ENCODE peak calls at places on chromosomes 13 and 19, in ten cellular contexts. R is upper lobe of right lung, M is GM23338, C is activated B cell treated with CpG ODN at 0.5 μM for 24 hours, I is BJ, J is choroid plexus epithelial cell, T is Peyer's patch, O is fibroblast of lung, P is GM13976, W is pancreas. D is an unnamed sample.

GRCh38 chr13:89465366-89465765 is 1794.2 kb downstream of the SLITRK5 start:
- DNase-seq in R (no peak), M (no peak), C (no peak), I (no peak), J (peak; percentile 91), T (no peak), O (peak; percentile 51), P (no peak), W (no peak), D (no peak)

GRCh38 chr13:96542986-96543385 is 451.3 kb downstream of the OXGR1 start:
- DNase-seq in R (no peak), M (no peak), C (no peak), I (no peak), J (no peak), T (no peak), O (no peak), P (no peak), W (no peak), D (no peak)

GRCh38 chr13:66659291-66660012 is 570.7 kb downstream of the PCDH9 start:
- DNase-seq in R (no peak), M (no peak), C (no peak), I (no peak), J (peak; percentile 76), T (no peak), O (peak; percentile 18), P (no peak), W (no peak), D (no peak)

GRCh38 chr13:86584301-86584700 is 785.1 kb upstream of the SLITRK6 start:
- DNase-seq in R (no peak), M (no peak), C (no peak), I (no peak), J (no peak), T (no peak), O (no peak), P (no peak), W (no peak), D (no peak)

GRCh38 chr13:42876810-42877550 is 95.6 kb downstream of the FAM216B start:
- DNase-seq in R (no peak), M (no peak), C (no peak), I (no peak), J (peak; percentile 72), T (no peak), O (peak; percentile 49), P (no peak), W (no peak), D (peak; percentile 57)

GRCh38 chr13:113917096-113917495 is 53.2 kb upstream of the GAS6 start:
- DNase-seq in R (no peak), M (no peak), C (no peak), I (no peak), J (no peak), T (no peak), O (no peak), P (no peak), W (peak; percentile 49), D (no peak)

GRCh38 chr19:46944918-46945628 is 74.6 kb upstream of the NPAS1 start:
- DNase-seq in R (no peak), M (peak; percentile 78), C (no peak), I (no peak), J (peak; percentile 76), T (no peak), O (peak; percentile 66), P (no peak), W (peak; percentile 60), D (peak; percentile 55)

GRCh38 chr13:34776984-34777913 is 164.8 kb upstream of the NBEA start:
- DNase-seq in R (no peak), M (peak; percentile 37), C (no peak), I (no peak), J (no peak), T (no peak), O (no peak), P (no peak), W (no peak), D (no peak)

GRCh38 chr19:48363500-48363809 is 285 bp downstream of the TMEM143 start:
- DNase-seq in R (no peak), M (peak; percentile 38), C (no peak), I (no peak), J (no peak), T (no peak), O (no peak), P (no peak), W (peak; percentile 68), D (no peak)

GRCh38 chr19:52638601-52639000 is 446 bp upstream of the ZNF83 start:
- DNase-seq in R (no peak), M (peak; percentile 40), C (no peak), I (no peak), J (no peak), T (peak; percentile 54), O (no peak), P (peak; percentile 50), W (peak; percentile 48), D (no peak)

GRCh38 chr19:29878973-29879654 is 62.9 kb upstream of the URI1 start:
- DNase-seq in R (no peak), M (peak; percentile 50), C (no peak), I (peak; percentile 9), J (peak; percentile 20), T (no peak), O (peak; percentile 11), P (no peak), W (no peak), D (peak; percentile 34)

GRCh38 chr19:38190061-38190460 is 34.0 kb downstream of the DPF1 start:
- DNase-seq in R (no peak), M (no peak), C (no peak), I (no peak), J (no peak), T (no peak), O (no peak), P (no peak), W (no peak), D (no peak)

GRCh38 chr13:113811081-113811928 is 52.3 kb downstream of the TMEM255B start:
- DNase-seq in R (no peak), M (no peak), C (no peak), I (no peak), J (no peak), T (no peak), O (no peak), P (no peak), W (no peak), D (no peak)

GRCh38 chr13:78743972-78744371 is 85.0 kb upstream of the OBI1 start:
- DNase-seq in R (no peak), M (no peak), C (no peak), I (no peak), J (no peak), T (no peak), O (no peak), P (no peak), W (no peak), D (no peak)

GRCh38 chr13:20901668-20902437 is 693 bp downstream of the XPO4 start:
- DNase-seq in R (peak; percentile 73), M (peak; percentile 74), C (peak; percentile 30), I (no peak), J (peak; percentile 50), T (peak; percentile 56), O (peak; percentile 33), P (peak; percentile 37), W (peak; percentile 64), D (peak; percentile 24)

GRCh38 chr19:47005873-47006272 is 13.8 kb upstream of the NPAS1 start:
- DNase-seq in R (no peak), M (peak; percentile 45), C (no peak), I (no peak), J (no peak), T (no peak), O (no peak), P (no peak), W (no peak), D (peak; percentile 17)

DNA sequence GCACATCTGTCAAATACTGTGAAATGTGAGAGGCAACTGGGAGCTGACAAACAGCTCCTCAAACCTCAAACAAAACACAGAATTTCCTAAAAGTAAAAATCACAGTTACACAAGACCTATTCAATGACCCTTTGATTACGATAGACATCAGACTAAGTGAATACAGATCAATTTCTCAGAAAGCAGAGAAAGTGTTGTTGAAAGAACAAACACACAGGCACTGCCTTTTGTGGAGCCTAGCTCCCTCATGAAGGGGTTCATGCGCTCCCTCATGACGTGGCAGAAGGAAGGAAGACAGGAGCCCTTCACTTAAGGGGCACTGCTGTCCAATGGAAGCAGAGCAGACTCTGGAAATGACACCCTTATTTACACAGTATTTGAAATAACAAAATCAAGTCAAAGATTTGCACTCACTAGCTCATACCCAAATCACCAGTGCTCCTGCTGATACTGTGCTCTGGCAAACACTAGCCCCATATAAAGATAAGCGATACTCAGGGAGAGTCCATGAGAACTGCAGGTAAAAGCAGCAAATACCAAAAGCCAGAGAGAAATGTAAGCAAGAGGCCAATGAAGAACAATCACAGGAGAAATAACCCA is 144.9 kb downstream of the KLF12 start:
- DNase-seq in R (no peak), M (no peak), C (no peak), I (no peak), J (no peak), T (no peak), O (no peak), P (no peak), W (no peak), D (no peak)
- TF ChIP-seq CTCF in R (no peak), M (no peak), C (no peak), I (no peak), J (no peak), T (no peak), O (no peak), P (no peak), W (no peak), D (no peak)

GRCh38 chr19:28694812-28695211 is 518.1 kb downstream of the UQCRFS1 start:
- DNase-seq in R (no peak), M (no peak), C (no peak), I (no peak), J (peak; percentile 68), T (no peak), O (no peak), P (no peak), W (no peak), D (no peak)
- TF ChIP-seq CTCF in R (no peak), M (no peak), C (no peak), I (no peak), J (peak; percentile 10), T (no peak), O (no peak), P (no peak), W (no peak), D (no peak)

GRCh38 chr13:50425772-50426171 is 410.5 kb downstream of the KCNRG start:
- DNase-seq in R (no peak), M (no peak), C (no peak), I (no peak), J (no peak), T (no peak), O (no peak), P (no peak), W (no peak), D (no peak)
- TF ChIP-seq CTCF in R (no peak), M (no peak), C (no peak), I (no peak), J (no peak), T (no peak), O (no peak), P (no peak), W (no peak), D (no peak)

GRCh38 chr13:31910633-31911032 is 120.9 kb upstream of the FRY start:
- DNase-seq in R (no peak), M (no peak), C (no peak), I (no peak), J (no peak), T (no peak), O (no peak), P (no peak), W (no peak), D (no peak)
- TF ChIP-seq CTCF in R (no peak), M (no peak), C (no peak), I (no peak), J (no peak), T (no peak), O (no peak), P (no peak), W (no peak), D (no peak)

D was measured in HFFc6.